ENCODE peak calls at places on chromosomes 13 and 19, in seven cellular contexts. L is SK-N-SH, H is GM12878, U is A549, P is IMR-90, D is WTC11, Q is HepG2. Z is an unnamed sample.

GRCh38 chr13:32829269-32829668 is 187.0 kb upstream of the KL start:
- DNase-seq in U (no peak), P (no peak), Q (no peak), L (no peak), H (no peak), D (no peak), Z (no peak)

GRCh38 chr13:38753878-38754277 is 67.0 kb downstream of the FREM2 start:
- DNase-seq in L (no peak), U (no peak), Q (no peak), P (no peak), D (peak), H (no peak), Z (no peak)

GRCh38 chr13:39655041-39655568 is 357 bp upstream of the COG6 start:
- DNase-seq in P (no peak), U (no peak), L (peak), Q (no peak), D (no peak), H (no peak), Z (no peak)

GRCh38 chr19:15421726-15422260 is 3.0 kb upstream of the AKAP8L start:
- DNase-seq in L (peak), H (no peak), U (no peak), Q (no peak), D (no peak), P (no peak), Z (no peak)

GRCh38 chr13:24270639-24271131 is 38.7 kb upstream of the C1QTNF9 start:
- DNase-seq in L (peak), Q (peak), P (peak), H (peak), D (no peak), U (peak), Z (no peak)

GRCh38 chr13:66483712-66484111 is 746.4 kb downstream of the PCDH9 start:
- DNase-seq in D (no peak), U (no peak), L (no peak), Q (peak), H (no peak), P (no peak), Z (no peak)

GRCh38 chr13:75740008-75740407 is 103.9 kb downstream of the LMO7 start:
- DNase-seq in D (no peak), U (no peak), P (no peak), H (no peak), L (no peak), Q (no peak), Z (no peak)

GRCh38 chr19:28420731-28421550 is 792.0 kb downstream of the UQCRFS1 start:
- DNase-seq in Q (no peak), P (no peak), L (no peak), U (no peak), D (no peak), H (no peak), Z (no peak)

GRCh38 chr19:34336781-34337271 is 28.2 kb upstream of the GPI start:
- DNase-seq in Q (no peak), D (no peak), H (no peak), P (peak), U (peak), L (peak), Z (peak)

GRCh38 chr13:32261567-32261966 is 53.6 kb downstream of the ZAR1L start:
- DNase-seq in H (no peak), L (peak), D (no peak), P (peak), Q (no peak), U (no peak), Z (peak)

GRCh38 chr13:37403776-37404497 is 194.6 kb downstream of the POSTN start:
- DNase-seq in U (no peak), L (no peak), H (no peak), Q (no peak), D (no peak), P (peak), Z (no peak)

GRCh38 chr13:102814025-102814607 is 15.2 kb downstream of the BIVM start:
- DNase-seq in Q (no peak), H (no peak), L (no peak), D (no peak), P (no peak), U (no peak), Z (no peak)

GRCh38 chr19:45913874-45914830 is at the start of gene NANOS2:
- DNase-seq in U (peak), P (no peak), H (no peak), Q (peak), D (peak), L (no peak), Z (peak)

GRCh38 chr13:108086678-108087077 is 128.7 kb downstream of the LIG4 start:
- DNase-seq in D (peak), U (peak), Q (no peak), P (peak), H (no peak), L (no peak), Z (no peak)

GRCh38 chr19:21321996-21322395 is 7.2 kb downstream of the ZNF708 start:
- DNase-seq in Q (no peak), U (no peak), P (no peak), L (no peak), D (no peak), H (no peak), Z (no peak)

GRCh38 chr13:94280357-94280756 is 199.1 kb downstream of the DCT start:
- DNase-seq in L (no peak), H (no peak), Q (no peak), P (peak), U (peak), D (no peak), Z (no peak)

GRCh38 chr19:29628661-29629385 is 22.7 kb downstream of the POP4 start:
- DNase-seq in Q (no peak), L (peak), U (no peak), P (no peak), D (no peak), H (no peak), Z (no peak)

GRCh38 chr19:8302734-8303133 is 5.4 kb downstream of the CD320 start:
- DNase-seq in P (no peak), Q (no peak), D (peak), H (no peak), U (no peak), L (no peak), Z (no peak)

GRCh38 chr13:25945596-25945995 is 106.2 kb downstream of the SHISA2 start:
- DNase-seq in D (no peak), U (no peak), L (peak), Q (no peak), P (no peak), H (no peak), Z (no peak)

GRCh38 chr19:1526979-1527649 is 3.2 kb downstream of the PLK5 start:
- DNase-seq in U (no peak), P (no peak), H (no peak), D (no peak), Q (no peak), L (no peak), Z (no peak)

GRCh38 chr19:18020212-18021067 is 12.5 kb downstream of the ARRDC2 start:
- DNase-seq in U (no peak), H (no peak), Q (peak), L (peak), P (peak), D (no peak), Z (peak)

GRCh38 chr13:113187905-113188595 is 20.4 kb downstream of the PCID2 start:
- DNase-seq in L (no peak), Q (no peak), P (peak), U (no peak), D (no peak), H (no peak), Z (no peak)

GRCh38 chr13:38636106-38636505 is 50.8 kb upstream of the FREM2 start:
- DNase-seq in L (no peak), U (no peak), H (no peak), Q (no peak), D (no peak), P (no peak), Z (no peak)

GRCh38 chr13:101654916-101655315 is 202.4 kb downstream of the ITGBL1 start:
- DNase-seq in L (no peak), P (peak), H (no peak), Q (no peak), U (peak), D (no peak), Z (no peak)

GRCh38 chr13:46617382-46617781 is 64.4 kb downstream of the LRCH1 start:
- DNase-seq in P (peak), U (no peak), Q (no peak), L (no peak), D (no peak), H (no peak), Z (no peak)

GRCh38 chr13:92769064-92769463 is 457.5 kb upstream of the GPC6 start:
- DNase-seq in P (peak), D (no peak), H (no peak), Q (no peak), U (no peak), L (no peak), Z (no peak)

GRCh38 chr19:35751839-35752745 is 3.7 kb downstream of the LIN37 start:
- DNase-seq in D (no peak), P (no peak), Q (no peak), U (no peak), L (no peak), H (no peak), Z (no peak)

GRCh38 chr13:34419025-34419424 is 523.0 kb upstream of the NBEA start:
- DNase-seq in Q (no peak), U (no peak), H (no peak), L (peak), D (no peak), P (no peak), Z (no peak)

GRCh38 chr19:461664-462551 is 1.1 kb upstream of the SHC2 start:
- DNase-seq in Q (peak), H (no peak), D (peak), L (peak), P (no peak), U (no peak), Z (peak)

GRCh38 chr19:12782424-12783225 is 7.3 kb upstream of the HOOK2 start:
- DNase-seq in Q (no peak), U (peak), D (peak), P (peak), H (no peak), L (peak), Z (peak)

GRCh38 chr13:76245216-76245615 is 609.1 kb downstream of the LMO7 start:
- DNase-seq in H (no peak), D (no peak), Q (no peak), L (no peak), U (no peak), P (no peak), Z (no peak)

GRCh38 chr19:2235396-2236284 is 489 bp downstream of the PLEKHJ1 start:
- DNase-seq in U (no peak), P (no peak), Q (peak), D (no peak), H (no peak), L (peak), Z (no peak)

GRCh38 chr13:110699148-110700145 is 6.5 kb downstream of the CARS2 start:
- DNase-seq in D (no peak), H (no peak), L (no peak), U (no peak), P (no peak), Q (no peak), Z (no peak)

GRCh38 chr13:41767801-41768200 is 193.1 kb downstream of the VWA8 start:
- DNase-seq in Q (no peak), P (peak), U (no peak), L (no peak), H (no peak), D (no peak), Z (no peak)

DNA sequence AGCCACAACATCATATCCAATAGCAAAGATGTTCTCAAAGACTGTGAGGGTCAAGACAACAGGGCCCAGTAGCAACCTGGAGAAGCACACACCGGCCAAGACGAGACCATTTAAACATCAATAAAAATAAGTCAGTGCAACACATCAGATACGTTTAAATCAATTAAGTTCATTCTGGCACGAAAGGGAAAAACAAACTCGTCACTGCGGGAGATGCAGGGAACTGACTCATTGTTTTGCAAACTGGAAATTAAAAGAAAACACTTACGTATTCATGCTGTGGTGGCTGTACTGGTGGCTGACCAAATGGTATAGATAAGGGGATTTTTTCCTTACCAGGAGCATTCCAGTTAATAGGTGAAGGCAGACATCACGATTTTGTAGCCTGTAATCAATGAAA is 26.3 kb upstream of the SLC15A1 start:
- DNase-seq in D (no peak), Q (no peak), U (no peak), P (no peak), L (no peak), H (no peak), Z (no peak)
- TF ChIP-seq USF2 in D (no peak), Q (no peak), U (no peak), P (no peak), L (no peak), H (no peak), Z (no peak)

DNA sequence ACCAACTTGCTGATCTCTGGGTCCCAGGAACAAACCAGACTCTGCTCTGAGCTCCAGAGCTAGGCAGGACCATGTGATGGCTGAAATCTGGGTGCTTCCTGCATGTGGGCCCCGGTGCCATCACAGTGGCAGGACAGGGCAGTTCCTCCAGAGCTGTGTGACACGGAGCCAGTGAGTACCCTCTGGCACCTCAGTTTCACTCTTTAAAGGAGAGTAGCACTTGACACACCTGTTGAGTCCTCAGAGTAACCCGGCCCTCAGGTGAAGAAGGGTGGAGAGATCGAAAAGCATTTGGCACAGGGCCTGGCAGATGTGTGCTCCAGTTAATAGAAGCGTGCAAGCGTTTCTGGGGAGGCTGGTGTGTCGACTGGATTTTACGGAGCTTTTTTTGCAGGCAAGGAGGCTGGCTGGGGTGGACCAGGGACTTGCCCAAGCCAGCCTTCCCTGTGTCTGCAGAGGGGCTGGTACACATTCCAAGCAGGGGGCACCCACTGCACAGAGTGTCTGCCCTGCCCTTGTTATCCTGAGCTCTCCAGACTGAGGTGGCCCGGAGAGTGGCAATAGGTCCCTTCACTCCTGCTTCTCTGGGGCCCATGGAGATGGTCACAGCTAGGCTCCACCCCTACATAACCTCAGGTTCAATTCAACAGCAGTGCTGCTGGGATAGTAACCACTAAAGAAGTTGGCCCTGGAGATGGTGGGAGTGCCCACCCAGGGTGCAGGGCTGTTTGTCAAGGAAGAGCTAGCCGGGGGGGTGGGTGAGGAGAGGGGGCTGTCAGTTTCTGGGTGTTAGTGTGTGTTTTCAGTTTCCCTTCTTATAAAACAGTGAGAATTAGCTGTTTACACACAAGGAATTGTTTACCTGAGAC is 8.3 kb downstream of the RPS19 start:
- DNase-seq in H (no peak), D (no peak), Q (no peak), L (no peak), P (no peak), U (no peak), Z (no peak)
- TF ChIP-seq USF2 in H (no peak), D (no peak), Q (no peak), L (no peak), P (no peak), U (no peak), Z (no peak)

GRCh38 chr13:30673669-30674521 is 56.2 kb downstream of the USPL1 start:
- DNase-seq in D (peak), P (peak), U (peak), Q (peak), L (peak), H (peak), Z (peak)
- TF ChIP-seq USF2 in D (peak), P (peak), U (peak), Q (peak), L (no peak), H (peak), Z (peak)

DNA sequence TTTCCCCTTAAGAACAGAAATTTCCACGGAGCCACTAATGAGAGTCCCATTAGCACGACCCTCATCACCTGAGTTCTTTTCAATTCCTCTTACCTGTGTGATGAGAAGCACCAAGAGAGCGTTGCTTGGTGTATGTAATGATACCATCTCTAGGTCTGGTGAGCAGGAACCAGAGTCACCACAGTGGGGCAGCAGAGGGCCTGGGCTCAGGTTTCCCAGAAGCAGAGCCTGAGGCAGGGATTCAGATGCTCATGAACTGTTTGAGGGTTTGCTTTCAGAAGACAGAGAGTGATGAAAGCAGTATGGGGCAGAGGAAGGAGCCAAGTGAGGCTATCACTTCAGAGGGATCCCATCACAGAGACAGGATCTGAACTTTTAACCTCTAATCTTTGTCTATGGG is 3.1 kb upstream of the PTPRH start:
- DNase-seq in H (peak), Q (peak), D (no peak), P (no peak), L (no peak), U (peak), Z (peak)
- TF ChIP-seq USF2 in H (no peak), Q (no peak), D (no peak), P (no peak), L (no peak), U (no peak), Z (no peak)

GRCh38 chr13:28121224-28121623 is 17.1 kb upstream of the PAN3 start:
- DNase-seq in H (no peak), D (no peak), P (no peak), U (no peak), Q (no peak), L (no peak), Z (no peak)

GRCh38 chr13:28120317-28120716 is 18.0 kb upstream of the PAN3 start:
- DNase-seq in P (no peak), U (no peak), L (no peak), Q (no peak), H (no peak), D (no peak), Z (no peak)

GRCh38 chr13:28116736-28117135 is 16.4 kb upstream of the FLT3 start:
- DNase-seq in U (no peak), D (no peak), H (no peak), Q (no peak), P (no peak), L (no peak), Z (no peak)

DNA sequence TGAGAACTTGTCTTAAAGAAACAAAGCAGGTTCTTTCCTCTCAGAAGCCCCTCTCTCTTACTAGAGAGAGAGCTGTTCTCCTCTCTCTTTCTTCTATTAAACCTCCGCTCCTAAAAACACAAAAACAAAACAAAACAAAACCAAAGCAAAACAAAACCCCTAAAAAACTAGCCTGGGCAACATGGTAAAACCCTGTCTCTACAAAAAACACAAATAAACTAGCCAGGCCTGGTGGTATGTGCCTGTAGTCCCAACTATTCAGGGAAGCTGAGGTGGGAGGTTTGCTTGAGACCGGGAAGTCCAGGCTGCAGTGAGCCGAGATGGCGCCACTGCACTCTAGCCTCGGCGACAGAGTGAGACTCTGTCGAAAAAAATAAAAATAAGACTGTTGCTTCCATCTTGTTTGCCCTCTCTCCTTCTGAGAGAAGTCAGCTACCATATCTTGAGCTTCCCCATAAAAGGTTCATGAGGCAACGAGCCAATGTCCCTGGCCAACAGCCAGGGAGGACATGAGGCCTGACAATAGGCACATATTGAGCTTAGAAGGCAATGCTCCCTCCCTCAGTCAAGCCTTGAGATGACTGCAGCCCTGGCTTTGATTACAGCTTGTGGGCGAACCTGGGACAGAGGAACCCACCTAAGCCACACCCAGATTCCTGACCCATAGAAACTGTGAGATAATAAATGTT is 17.5 kb upstream of the FLT3 start:
- DNase-seq in D (no peak), H (no peak), U (no peak), P (no peak), L (no peak), Q (no peak), Z (peak)
- TF ChIP-seq USF2 in D (no peak), H (no peak), U (no peak), P (no peak), L (no peak), Q (no peak), Z (no peak)

GRCh38 chr19:19737559-19738332 is 4.8 kb upstream of the ZNF14 start:
- DNase-seq in L (peak), D (no peak), H (no peak), Q (no peak), U (no peak), P (no peak), Z (no peak)
- TF ChIP-seq USF2 in L (no peak), D (no peak), H (no peak), Q (no peak), U (no peak), P (no peak), Z (no peak)